ENCODE peak calls at places on chromosome 13, in nine cellular contexts. C is tibial artery, L is mammary epithelial cell, Y is GM23338, Z is IMR-90, T is dorsolateral prefrontal cortex, P is astrocyte, R is cardiac muscle cell, Q is mesenchymal stem cell. G is an unnamed sample. For H3K27me3, the result is how much of the 10 kb centered on the place peaks cover.

GRCh38 chr13:48156466-48156865 is 61.6 kb upstream of the MED4 start:
- DNase-seq in Q (no peak), T (no peak), Y (peak), Z (no peak), C (peak), R (no peak), L (peak), P (no peak), G (no peak)

GRCh38 chr13:48500652-48501197 is 32.2 kb downstream of the RCBTB2 start:
- DNase-seq in R (peak), L (peak), T (no peak), C (no peak), Q (peak), Y (peak), P (peak), Z (peak), G (no peak)

GRCh38 chr13:76882431-76882830 is 3.8 kb downstream of the KCTD12 start:
- DNase-seq in P (peak), T (no peak), R (peak), Q (peak), C (no peak), Y (no peak), Z (no peak), L (no peak), G (no peak)

GRCh38 chr13:39578821-39579291 is 24.1 kb downstream of the LHFPL6 start:
- DNase-seq in R (no peak), P (no peak), Z (no peak), L (no peak), Q (no peak), C (no peak), T (no peak), Y (no peak), G (no peak)

GRCh38 chr13:97306106-97306505 is 84.0 kb downstream of the MBNL2 start:
- DNase-seq in C (no peak), Q (no peak), Y (no peak), P (no peak), Z (no peak), L (no peak), R (no peak), T (no peak), G (no peak)

GRCh38 chr13:23160241-23161175 is 20.3 kb upstream of the SGCG start:
- DNase-seq in P (no peak), T (no peak), L (no peak), R (peak), Q (no peak), Y (peak), C (no peak), Z (no peak), G (no peak)

GRCh38 chr13:59094149-59094548 is 1069.6 kb downstream of the DIAPH3 start:
- DNase-seq in C (no peak), T (no peak), L (no peak), P (peak), Y (no peak), Z (peak), R (no peak), Q (no peak), G (no peak)

GRCh38 chr13:81990652-81991051 is 1649.7 kb upstream of the SPRY2 start:
- DNase-seq in Y (peak), L (no peak), P (no peak), Q (no peak), R (no peak), C (no peak), Z (no peak), T (no peak), G (no peak)

GRCh38 chr13:102922184-102922583 is 76.4 kb downstream of the ERCC5 start:
- DNase-seq in T (no peak), Q (no peak), R (no peak), Y (no peak), P (no peak), L (no peak), C (no peak), Z (no peak), G (no peak)

GRCh38 chr13:111625526-111626315 is 305.3 kb downstream of the TEX29 start:
- DNase-seq in L (no peak), T (no peak), Q (no peak), C (no peak), Z (no peak), Y (no peak), R (no peak), P (no peak), G (no peak)

GRCh38 chr13:111626371-111627305 is 306.2 kb downstream of the TEX29 start:
- DNase-seq in P (no peak), T (no peak), Y (no peak), R (no peak), L (no peak), Q (no peak), C (no peak), Z (no peak), G (peak)

GRCh38 chr13:111629457-111629856 is 309.0 kb downstream of the TEX29 start:
- DNase-seq in T (no peak), Q (no peak), Z (no peak), C (no peak), R (no peak), P (no peak), L (no peak), Y (no peak), G (no peak)

GRCh38 chr13:111629016-111629415 is 308.6 kb downstream of the TEX29 start:
- DNase-seq in R (no peak), C (no peak), P (no peak), Y (no peak), L (no peak), Q (no peak), Z (no peak), T (no peak), G (no peak)

GRCh38 chr13:111627596-111627995 is 307.2 kb downstream of the TEX29 start:
- DNase-seq in T (no peak), P (no peak), L (no peak), Q (no peak), C (no peak), R (no peak), Y (no peak), Z (no peak), G (no peak)
- H3K27me3 ChIP-seq in T (under half), P (under half), L (under half), Q (under half), C (under half), R (under half), Y (under half), Z (under half), G (under half)

DNA sequence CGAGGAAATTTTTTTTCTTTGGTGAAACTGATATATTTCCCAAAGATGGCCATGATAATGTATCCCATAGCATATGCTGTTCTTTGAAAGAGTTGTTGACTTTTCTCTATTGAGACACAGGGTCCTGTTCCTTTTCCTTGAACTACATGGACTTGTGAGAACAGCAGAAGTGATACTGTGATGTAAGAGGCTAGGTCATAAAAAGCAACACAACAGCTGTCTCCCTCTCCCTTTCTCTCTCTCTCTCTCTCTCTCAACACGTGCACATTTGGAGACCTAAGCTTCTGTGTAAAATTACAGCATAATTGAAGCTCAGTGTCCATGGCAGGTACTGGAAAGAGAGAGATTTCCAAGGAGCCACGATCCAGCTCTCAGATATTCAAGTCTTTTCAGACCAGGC is 1712.4 kb downstream of the EFNB2 start:
- DNase-seq in Z (no peak), L (no peak), P (no peak), R (no peak), T (no peak), C (no peak), Y (no peak), Q (no peak), G (no peak)
- H3K27ac ChIP-seq in Z (no peak), L (no peak), P (no peak), R (no peak), T (no peak), C (no peak), Y (no peak), Q (no peak), G (no peak)

DNA sequence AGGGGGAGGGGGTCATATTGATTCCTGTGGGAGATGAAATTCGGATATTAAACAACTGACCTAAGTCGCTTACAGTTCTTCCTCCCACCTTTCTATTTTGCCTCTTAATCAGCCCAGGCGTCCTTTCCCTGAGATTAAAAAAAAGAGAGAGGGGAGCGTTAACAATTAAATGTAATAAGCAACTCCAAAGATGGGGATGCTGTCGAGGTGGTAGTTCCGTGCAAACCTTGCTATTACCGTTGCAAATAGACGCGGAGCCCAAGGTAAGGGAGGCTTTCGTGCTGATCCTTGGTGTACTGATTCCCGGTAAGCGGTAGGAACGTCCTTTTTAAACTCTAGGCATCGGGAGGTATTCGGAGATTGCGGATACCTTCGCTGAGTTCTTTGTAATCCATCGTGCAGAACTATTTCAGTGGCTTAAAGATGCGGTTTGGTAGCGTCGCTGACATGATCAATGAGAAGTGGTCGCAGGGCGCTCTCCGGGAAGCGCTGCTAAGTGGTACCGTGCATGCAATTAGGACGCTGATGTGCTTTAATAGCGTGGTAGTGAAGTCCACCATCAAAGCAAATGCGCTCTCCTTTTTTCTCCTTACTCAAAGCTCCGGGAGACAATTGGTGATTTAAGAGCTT is 3.1 kb downstream of the SLITRK5 start:
- DNase-seq in Q (peak), Y (peak), L (no peak), P (no peak), C (no peak), R (no peak), Z (no peak), T (no peak), G (no peak)
- H3K27me3 ChIP-seq in Q (under half), Y (half or more), L (half or more), P (under half), C (under half), R (half or more), Z (under half), T (under half), G (half or more)

DNA sequence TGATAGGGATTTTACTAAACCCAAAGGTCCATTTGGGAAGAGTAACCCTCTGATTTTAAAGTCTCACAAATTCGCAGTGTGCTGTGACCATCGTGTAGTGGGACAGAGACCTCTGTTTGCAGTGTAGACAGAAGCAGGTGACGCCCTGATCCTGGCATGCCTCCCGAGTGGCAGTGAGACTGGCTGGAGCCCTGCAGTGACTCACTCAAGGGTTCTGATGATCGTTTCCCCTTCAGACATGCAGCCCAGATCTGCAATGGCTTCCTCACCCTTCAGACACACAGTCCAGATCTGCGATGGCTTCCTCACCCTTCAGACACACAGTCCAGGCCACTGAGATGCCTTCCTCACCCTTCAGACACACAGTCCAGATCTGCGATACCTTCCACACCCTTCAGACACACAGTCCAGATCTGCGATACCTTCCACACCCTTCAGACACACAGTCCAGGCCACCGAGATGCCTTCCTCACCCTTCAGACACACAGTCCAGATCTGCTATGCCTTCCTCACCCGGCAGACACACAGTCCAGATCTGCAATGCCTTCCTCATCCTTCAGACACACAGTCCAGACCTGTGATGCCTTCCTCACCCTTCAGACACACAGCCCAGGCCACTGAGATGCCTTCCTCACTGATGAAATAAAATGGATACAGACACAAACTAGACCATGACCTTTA is 125.2 kb downstream of the ATP11A start:
- DNase-seq in Q (peak), Z (peak), C (no peak), R (peak), L (no peak), T (no peak), Y (no peak), P (peak), G (peak)
- H3K27ac ChIP-seq in Q (no peak), Z (no peak), C (no peak), R (peak), L (no peak), T (no peak), Y (no peak), P (no peak), G (peak)

GRCh38 chr13:36356058-36356457 is 9.9 kb upstream of the SPART start:
- DNase-seq in R (no peak), Y (no peak), C (no peak), P (no peak), L (no peak), Q (no peak), T (no peak), Z (no peak), G (no peak)

GRCh38 chr13:36355632-36356031 is 9.4 kb upstream of the SPART start:
- DNase-seq in L (no peak), Q (no peak), R (no peak), T (no peak), Y (no peak), C (no peak), P (no peak), Z (no peak), G (no peak)

GRCh38 chr13:36353001-36353400 is 6.8 kb upstream of the SPART start:
- DNase-seq in Y (no peak), T (no peak), L (no peak), P (peak), Q (no peak), R (peak), Z (no peak), C (no peak), G (no peak)

GRCh38 chr13:36354842-36355241 is 8.6 kb upstream of the SPART start:
- DNase-seq in Y (no peak), L (no peak), Q (no peak), Z (no peak), P (no peak), R (no peak), T (no peak), C (no peak), G (no peak)

DNA sequence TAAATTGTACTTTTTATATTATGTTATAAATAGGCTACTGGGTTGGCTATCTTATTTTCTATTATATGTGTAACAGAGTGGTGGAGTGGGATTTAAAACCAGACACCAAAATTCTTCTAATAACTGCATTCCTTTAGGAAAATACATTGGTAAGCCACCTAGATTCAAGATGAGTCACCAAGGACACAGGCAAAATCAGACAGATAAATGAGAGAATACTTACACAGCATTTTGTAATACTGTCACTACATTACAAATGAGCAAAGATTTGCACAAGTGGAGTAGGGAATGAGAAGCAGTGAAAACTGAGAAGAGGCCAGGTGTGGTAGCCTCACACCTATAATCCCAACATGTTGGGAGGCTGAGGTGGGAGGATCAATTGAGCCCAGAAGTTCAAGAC is 6.2 kb upstream of the SPART start:
- DNase-seq in Q (peak), Y (no peak), L (no peak), C (no peak), R (no peak), T (no peak), P (peak), Z (peak), G (no peak)
- H3K27me3 ChIP-seq in Q (under half), Y (under half), L (under half), C (under half), R (under half), T (under half), P (under half), Z (under half), G (under half)

GRCh38 chr13:20399515-20399914 is 126.1 kb downstream of the CRYL1 start:
- DNase-seq in L (no peak), R (no peak), T (no peak), Y (no peak), C (no peak), Z (no peak), Q (no peak), P (no peak), G (no peak)

GRCh38 chr13:20401586-20401957 is 124.1 kb downstream of the CRYL1 start:
- DNase-seq in T (no peak), P (peak), Y (no peak), Z (no peak), R (peak), Q (no peak), C (no peak), L (no peak), G (no peak)

GRCh38 chr13:20398459-20398858 is 127.2 kb downstream of the CRYL1 start:
- DNase-seq in R (no peak), C (no peak), T (no peak), L (no peak), Y (no peak), Q (no peak), Z (no peak), P (no peak), G (no peak)

GRCh38 chr13:20400774-20401173 is 124.9 kb downstream of the CRYL1 start:
- DNase-seq in Q (peak), Y (no peak), R (peak), L (peak), Z (peak), T (no peak), P (peak), C (no peak), G (no peak)

GRCh38 chr13:20399961-20400360 is 125.7 kb downstream of the CRYL1 start:
- DNase-seq in R (no peak), Q (no peak), Z (no peak), T (no peak), C (no peak), Y (no peak), P (no peak), L (no peak), G (no peak)
- H3K27ac ChIP-seq in R (no peak), Q (no peak), Z (no peak), T (no peak), C (no peak), Y (no peak), P (no peak), L (no peak), G (no peak)

GRCh38 chr13:110953416-110953815 is 38.5 kb upstream of the ANKRD10 start:
- DNase-seq in Z (no peak), L (no peak), Y (no peak), C (no peak), Q (no peak), T (no peak), R (no peak), P (no peak), G (no peak)
- H3K27me3 ChIP-seq in Z (under half), L (under half), Y (under half), C (under half), Q (under half), T (under half), R (under half), P (under half), G (under half)

G was measured in left ventricle myocardium inferior.